ENCODE peak calls at places on chromosomes 7 and 10, in five cellular contexts. One of them, this sample, is unnamed.

GRCh38 chr7:148819697-148820332 is 64.3 kb downstream of the EZH2 start:
- DNase-seq in OCI-LY7: no peak
- DNase-seq in GM13976: no peak
- DNase-seq in hepatocyte: no peak
- DNase-seq in RWPE1: peak; percentile 15
- DNase-seq in this sample: no peak

GRCh38 chr10:470339-471003 is 219.0 kb downstream of the DIP2C start:
- DNase-seq in OCI-LY7: no peak
- DNase-seq in GM13976: no peak
- DNase-seq in hepatocyte: no peak
- DNase-seq in RWPE1: no peak
- DNase-seq in this sample: no peak

GRCh38 chr7:70849580-70850235 is 282.2 kb upstream of the GALNT17 start:
- DNase-seq in OCI-LY7: no peak
- DNase-seq in GM13976: no peak
- DNase-seq in hepatocyte: no peak
- DNase-seq in RWPE1: no peak
- DNase-seq in this sample: no peak

GRCh38 chr10:133565441-133566294 is at the start of gene SYCE1:
- DNase-seq in OCI-LY7: no peak
- DNase-seq in GM13976: no peak
- DNase-seq in hepatocyte: no peak
- DNase-seq in RWPE1: no peak
- DNase-seq in this sample: no peak

GRCh38 chr10:6600224-6600987 is 20.3 kb upstream of the PRKCQ start:
- DNase-seq in OCI-LY7: no peak
- DNase-seq in GM13976: no peak
- DNase-seq in hepatocyte: no peak
- DNase-seq in RWPE1: no peak
- DNase-seq in this sample: no peak

GRCh38 chr7:134315679-134316538 is 821 bp downstream of the SLC35B4 start:
- DNase-seq in OCI-LY7: peak; percentile 23
- DNase-seq in GM13976: peak; percentile 18
- DNase-seq in hepatocyte: peak; percentile 36
- DNase-seq in RWPE1: peak; percentile 13
- DNase-seq in this sample: peak; percentile 28

GRCh38 chr10:12455774-12456173 is 106.4 kb downstream of the CAMK1D start:
- DNase-seq in OCI-LY7: no peak
- DNase-seq in GM13976: no peak
- DNase-seq in hepatocyte: no peak
- DNase-seq in RWPE1: peak; percentile 14
- DNase-seq in this sample: no peak

GRCh38 chr10:95756061-95756751 is at the start of gene ENTPD1:
- DNase-seq in OCI-LY7: peak; percentile 64
- DNase-seq in GM13976: no peak
- DNase-seq in hepatocyte: no peak
- DNase-seq in RWPE1: no peak
- DNase-seq in this sample: no peak

GRCh38 chr7:26202019-26202985 is 757 bp downstream of the CBX3 start:
- DNase-seq in OCI-LY7: peak; percentile 62
- DNase-seq in GM13976: peak; percentile 52
- DNase-seq in hepatocyte: peak; percentile 79
- DNase-seq in RWPE1: no peak
- DNase-seq in this sample: peak; percentile 56

GRCh38 chr10:27235706-27236105 is 4.9 kb downstream of the ACBD5 start:
- DNase-seq in OCI-LY7: no peak
- DNase-seq in GM13976: no peak
- DNase-seq in hepatocyte: no peak
- DNase-seq in RWPE1: no peak
- DNase-seq in this sample: no peak

GRCh38 chr7:119572132-119572531 is 700.8 kb upstream of the KCND2 start:
- DNase-seq in OCI-LY7: no peak
- DNase-seq in GM13976: no peak
- DNase-seq in hepatocyte: no peak
- DNase-seq in RWPE1: no peak
- DNase-seq in this sample: no peak

GRCh38 chr10:78944658-78945333 is 124.0 kb upstream of the ZMIZ1 start:
- DNase-seq in OCI-LY7: no peak
- DNase-seq in GM13976: no peak
- DNase-seq in hepatocyte: peak; percentile 85
- DNase-seq in RWPE1: no peak
- DNase-seq in this sample: no peak

GRCh38 chr7:112572669-112573301 is 92.0 kb downstream of the LSMEM1 start:
- DNase-seq in OCI-LY7: peak; percentile 67
- DNase-seq in GM13976: no peak
- DNase-seq in hepatocyte: peak; percentile 77
- DNase-seq in RWPE1: no peak
- DNase-seq in this sample: no peak

GRCh38 chr7:48101880-48102448 is 12.9 kb downstream of the UPP1 start:
- DNase-seq in OCI-LY7: no peak
- DNase-seq in GM13976: no peak
- DNase-seq in hepatocyte: no peak
- DNase-seq in RWPE1: no peak
- DNase-seq in this sample: no peak

GRCh38 chr10:26798298-26798697 is 62.5 kb downstream of the ABI1 start:
- DNase-seq in OCI-LY7: peak; percentile 75
- DNase-seq in GM13976: no peak
- DNase-seq in hepatocyte: no peak
- DNase-seq in RWPE1: no peak
- DNase-seq in this sample: no peak

GRCh38 chr7:77460057-77460486 is 43.9 kb upstream of the GSAP start:
- DNase-seq in OCI-LY7: peak; percentile 5
- DNase-seq in GM13976: no peak
- DNase-seq in hepatocyte: no peak
- DNase-seq in RWPE1: no peak
- DNase-seq in this sample: no peak
- TF ChIP-seq CTCF in OCI-LY7: peak; percentile 42
- TF ChIP-seq CTCF in GM13976: no peak
- TF ChIP-seq CTCF in hepatocyte: peak; percentile 40
- TF ChIP-seq CTCF in RWPE1: no peak
- TF ChIP-seq CTCF in this sample: no peak

DNA sequence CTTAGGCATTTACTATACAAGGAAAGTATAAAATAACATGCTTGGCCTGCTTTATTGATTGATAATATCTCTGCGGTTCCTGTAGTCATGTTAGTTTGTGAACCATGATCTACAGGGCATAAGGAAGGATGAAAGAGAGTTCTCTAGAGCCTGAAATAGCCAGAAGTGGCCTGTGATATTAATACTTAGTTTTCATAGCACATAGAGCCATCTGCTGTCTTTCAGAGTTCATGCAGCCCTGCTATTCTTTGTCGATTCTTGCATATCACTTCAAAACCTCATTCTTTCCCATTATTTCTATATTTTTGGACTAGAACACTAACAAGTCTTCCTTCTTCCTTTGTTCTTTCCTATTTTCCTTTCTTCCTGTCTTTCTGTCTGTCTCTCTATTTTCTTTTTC is 26.4 kb upstream of the PRKG1 start:
- DNase-seq in OCI-LY7: no peak
- DNase-seq in GM13976: no peak
- DNase-seq in hepatocyte: no peak
- DNase-seq in RWPE1: no peak
- DNase-seq in this sample: no peak
- TF ChIP-seq CTCF in OCI-LY7: no peak
- TF ChIP-seq CTCF in GM13976: no peak
- TF ChIP-seq CTCF in hepatocyte: peak; percentile 16
- TF ChIP-seq CTCF in RWPE1: no peak
- TF ChIP-seq CTCF in this sample: no peak

GRCh38 chr10:13791483-13791882 is 204.7 kb downstream of the PRPF18 start:
- DNase-seq in OCI-LY7: no peak
- DNase-seq in GM13976: no peak
- DNase-seq in hepatocyte: no peak
- DNase-seq in RWPE1: no peak
- DNase-seq in this sample: no peak

GRCh38 chr10:13794982-13795381 is 208.2 kb downstream of the PRPF18 start:
- DNase-seq in OCI-LY7: no peak
- DNase-seq in GM13976: no peak
- DNase-seq in hepatocyte: no peak
- DNase-seq in RWPE1: no peak
- DNase-seq in this sample: no peak

GRCh38 chr10:13792011-13792410 is 205.2 kb downstream of the PRPF18 start:
- DNase-seq in OCI-LY7: no peak
- DNase-seq in GM13976: no peak
- DNase-seq in hepatocyte: no peak
- DNase-seq in RWPE1: no peak
- DNase-seq in this sample: no peak

GRCh38 chr10:13797171-13797570 is 210.4 kb downstream of the PRPF18 start:
- DNase-seq in OCI-LY7: no peak
- DNase-seq in GM13976: no peak
- DNase-seq in hepatocyte: no peak
- DNase-seq in RWPE1: no peak
- DNase-seq in this sample: no peak

GRCh38 chr10:13795653-13796555 is 209.1 kb downstream of the PRPF18 start:
- DNase-seq in OCI-LY7: peak; percentile 54
- DNase-seq in GM13976: no peak
- DNase-seq in hepatocyte: no peak
- DNase-seq in RWPE1: no peak
- DNase-seq in this sample: no peak
- TF ChIP-seq CTCF in OCI-LY7: no peak
- TF ChIP-seq CTCF in GM13976: no peak
- TF ChIP-seq CTCF in hepatocyte: no peak
- TF ChIP-seq CTCF in RWPE1: no peak
- TF ChIP-seq CTCF in this sample: no peak

GRCh38 chr7:50712527-50713356 is 70.0 kb downstream of the GRB10 start:
- DNase-seq in OCI-LY7: no peak
- DNase-seq in GM13976: no peak
- DNase-seq in hepatocyte: no peak
- DNase-seq in RWPE1: no peak
- DNase-seq in this sample: no peak
- TF ChIP-seq CTCF in OCI-LY7: no peak
- TF ChIP-seq CTCF in GM13976: no peak
- TF ChIP-seq CTCF in hepatocyte: no peak
- TF ChIP-seq CTCF in RWPE1: no peak
- TF ChIP-seq CTCF in this sample: no peak

GRCh38 chr7:21154592-21154991 is 273.3 kb upstream of the SP4 start:
- DNase-seq in OCI-LY7: no peak
- DNase-seq in GM13976: no peak
- DNase-seq in hepatocyte: no peak
- DNase-seq in RWPE1: no peak
- DNase-seq in this sample: no peak

DNA sequence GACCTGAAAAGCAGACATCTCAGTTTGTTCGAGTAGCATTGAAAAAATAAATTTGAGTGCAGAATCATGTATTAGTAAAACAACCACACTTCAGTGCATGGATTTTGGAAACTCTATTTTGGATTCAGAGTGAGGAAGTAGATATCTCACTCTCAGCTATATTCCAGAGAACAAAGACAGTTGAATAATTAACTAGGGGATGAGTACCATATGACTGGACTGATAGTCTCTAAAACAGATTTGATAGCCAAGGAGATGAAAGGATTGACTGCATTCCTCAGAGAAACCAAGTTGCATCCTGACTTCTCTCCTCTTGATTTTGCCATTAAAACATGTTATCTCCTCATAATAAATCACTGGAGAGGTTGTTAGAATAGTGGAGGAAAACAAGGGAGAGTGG is 268.4 kb upstream of the SP4 start:
- DNase-seq in OCI-LY7: no peak
- DNase-seq in GM13976: no peak
- DNase-seq in hepatocyte: no peak
- DNase-seq in RWPE1: no peak
- DNase-seq in this sample: no peak
- TF ChIP-seq CTCF in OCI-LY7: no peak
- TF ChIP-seq CTCF in GM13976: no peak
- TF ChIP-seq CTCF in hepatocyte: no peak
- TF ChIP-seq CTCF in RWPE1: no peak
- TF ChIP-seq CTCF in this sample: no peak

GRCh38 chr10:35822316-35822715 is 180.2 kb upstream of the FZD8 start:
- DNase-seq in OCI-LY7: no peak
- DNase-seq in GM13976: no peak
- DNase-seq in hepatocyte: peak; percentile 65
- DNase-seq in RWPE1: no peak
- DNase-seq in this sample: no peak
- TF ChIP-seq CTCF in OCI-LY7: no peak
- TF ChIP-seq CTCF in GM13976: no peak
- TF ChIP-seq CTCF in hepatocyte: peak; percentile 14
- TF ChIP-seq CTCF in RWPE1: no peak
- TF ChIP-seq CTCF in this sample: no peak

DNA sequence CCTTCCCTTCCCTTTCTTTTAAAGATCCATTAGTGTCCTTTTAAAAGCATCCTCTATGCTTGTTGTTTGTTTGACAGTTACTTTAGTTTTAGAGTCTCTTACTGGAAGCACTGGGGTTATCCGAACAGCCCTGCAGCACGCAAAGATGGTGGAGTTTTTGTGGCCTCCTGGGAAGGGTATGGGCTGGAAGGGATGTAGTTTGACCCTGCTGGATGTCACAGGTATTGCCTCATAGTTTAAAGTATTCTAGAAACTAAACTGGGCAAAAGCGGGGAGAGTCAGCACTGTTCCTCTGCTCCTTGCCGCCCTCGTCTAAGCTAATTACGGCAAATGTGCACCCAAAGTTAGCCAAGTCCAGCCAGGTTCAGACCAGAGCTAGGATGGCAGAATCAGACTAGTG is 35.8 kb upstream of the GNAI1 start:
- DNase-seq in OCI-LY7: no peak
- DNase-seq in GM13976: no peak
- DNase-seq in hepatocyte: no peak
- DNase-seq in RWPE1: no peak
- DNase-seq in this sample: no peak
- TF ChIP-seq CTCF in OCI-LY7: no peak
- TF ChIP-seq CTCF in GM13976: no peak
- TF ChIP-seq CTCF in hepatocyte: no peak
- TF ChIP-seq CTCF in RWPE1: no peak
- TF ChIP-seq CTCF in this sample: no peak

This sample was measured in GM13977.